ENCODE peak calls at places on chromosomes 16 and 17, in four cellular contexts. H is IMR-90, O is H1, Q is mesendoderm. G is an unnamed sample.

GRCh38 chr17:78573955-78574354 is 3.2 kb downstream of the DNAH17 start:
- DNase-seq in H (no peak), Q (no peak), O (no peak), G (no peak)

GRCh38 chr16:24685539-24686432 is 43.7 kb upstream of the TNRC6A start:
- DNase-seq in Q (peak), O (peak), H (peak), G (peak)

GRCh38 chr16:67471758-67472384 is 9.1 kb downstream of the ATP6V0D1 start:
- DNase-seq in Q (no peak), O (no peak), H (no peak), G (no peak)

GRCh38 chr17:57207396-57207795 is 48.9 kb upstream of the MSI2 start:
- DNase-seq in Q (no peak), H (no peak), O (no peak), G (no peak)

GRCh38 chr17:79459846-79460245 is 151.0 kb downstream of the RBFOX3 start:
- DNase-seq in O (no peak), H (no peak), Q (no peak), G (no peak)

GRCh38 chr17:13513039-13513405 is 88.7 kb downstream of the HS3ST3A1 start:
- DNase-seq in Q (no peak), H (peak), O (no peak), G (no peak)

GRCh38 chr17:67011527-67012175 is 32.7 kb upstream of the CACNG1 start:
- DNase-seq in Q (no peak), H (no peak), O (no peak), G (no peak)

GRCh38 chr17:80891096-80892018 is 100.3 kb upstream of the CHMP6 start:
- DNase-seq in H (peak), O (no peak), Q (no peak), G (no peak)

GRCh38 chr16:67525176-67525860 is 3.3 kb upstream of the RIPOR1 start:
- DNase-seq in Q (no peak), O (no peak), H (peak), G (no peak)

GRCh38 chr16:53960954-53961616 is 257.1 kb downstream of the FTO start:
- DNase-seq in O (no peak), Q (no peak), H (no peak), G (no peak)

GRCh38 chr16:11090947-11091785 is 146.8 kb downstream of the CLEC16A start:
- DNase-seq in Q (no peak), O (no peak), H (no peak), G (no peak)

GRCh38 chr17:6570731-6571465 is 14.5 kb upstream of the PITPNM3 start:
- DNase-seq in Q (no peak), O (peak), H (no peak), G (no peak)

GRCh38 chr17:47603830-47604229 is 45.9 kb upstream of the KPNB1 start:
- DNase-seq in O (no peak), Q (no peak), H (no peak), G (no peak)

GRCh38 chr17:62704381-62704971 is 77.0 kb downstream of the MRC2 start:
- DNase-seq in Q (peak), H (peak), O (peak), G (peak)

GRCh38 chr17:44002141-44002848 is 2.1 kb upstream of the NAGS start:
- DNase-seq in O (no peak), Q (no peak), H (peak), G (no peak)

GRCh38 chr16:27728691-27729090 is 178.7 kb downstream of the KATNIP start:
- DNase-seq in O (no peak), Q (no peak), H (no peak), G (no peak)

GRCh38 chr17:17200831-17201230 is 5.3 kb downstream of the PLD6 start:
- DNase-seq in H (peak), Q (no peak), O (no peak), G (no peak)

GRCh38 chr17:1553354-1554266 is 9.0 kb downstream of the PITPNA start:
- DNase-seq in H (no peak), Q (no peak), O (no peak), G (no peak)

GRCh38 chr16:21501869-21502667 is 97.3 kb upstream of the METTL9 start:
- DNase-seq in H (peak), O (peak), Q (peak), G (peak)

GRCh38 chr17:38903404-38903803 is 22.0 kb upstream of the LASP1NB start:
- DNase-seq in H (no peak), O (no peak), Q (no peak), G (no peak)
- H4K5ac ChIP-seq in H (no peak), O (no peak), Q (no peak), G (no peak)

GRCh38 chr16:65890203-65890602 is 476.3 kb upstream of the CDH5 start:
- DNase-seq in O (peak), H (no peak), Q (no peak), G (no peak)
- H4K5ac ChIP-seq in O (no peak), H (no peak), Q (no peak), G (no peak)

GRCh38 chr17:50799582-50799981 is 32.3 kb upstream of the ANKRD40CL start:
- DNase-seq in H (no peak), O (no peak), Q (peak), G (no peak)
- H4K5ac ChIP-seq in H (no peak), O (no peak), Q (no peak), G (no peak)

GRCh38 chr16:69114346-69114975 is 9.0 kb downstream of the HAS3 start:
- DNase-seq in Q (no peak), H (no peak), O (no peak), G (no peak)

GRCh38 chr16:69116911-69117310 is 11.5 kb downstream of the HAS3 start:
- DNase-seq in O (no peak), H (no peak), Q (no peak), G (no peak)

GRCh38 chr16:69113216-69113615 is 7.8 kb downstream of the HAS3 start:
- DNase-seq in H (no peak), Q (no peak), O (no peak), G (no peak)

GRCh38 chr16:69114976-69115355 is 9.5 kb downstream of the HAS3 start:
- DNase-seq in H (no peak), Q (no peak), O (no peak), G (no peak)

DNA sequence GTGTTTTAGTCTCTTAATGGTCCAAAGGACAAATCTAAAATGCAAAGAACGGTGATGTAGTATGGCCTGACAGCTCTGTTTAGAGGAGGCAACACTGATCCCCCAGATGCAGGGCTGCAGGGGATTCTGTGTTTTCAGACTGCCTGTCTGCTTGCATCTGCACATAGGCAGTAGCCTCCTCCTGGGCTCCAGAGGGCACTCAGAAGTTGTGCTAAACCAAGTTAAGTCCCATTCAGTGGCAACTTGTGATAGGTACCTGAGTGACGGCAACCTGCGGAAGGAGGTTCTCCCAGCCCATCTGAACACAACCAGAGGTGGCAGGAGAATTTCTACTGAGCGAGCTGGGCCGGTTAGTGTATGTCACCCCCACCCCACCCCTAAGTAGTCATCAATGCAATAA is 9.9 kb downstream of the HAS3 start:
- DNase-seq in O (no peak), Q (no peak), H (no peak), G (no peak)
- H4K5ac ChIP-seq in O (no peak), Q (no peak), H (no peak), G (no peak)

GRCh38 chr17:40373999-40374398 is 9.5 kb upstream of the GJD3 start:
- DNase-seq in O (no peak), Q (no peak), H (no peak), G (no peak)
- H4K5ac ChIP-seq in O (no peak), Q (no peak), H (no peak), G (no peak)

GRCh38 chr16:50316848-50317630 is 50.7 kb downstream of the ADCY7 start:
- DNase-seq in Q (no peak), O (no peak), H (no peak), G (no peak)
- H4K5ac ChIP-seq in Q (no peak), O (no peak), H (no peak), G (no peak)

GRCh38 chr17:68423251-68423650 is 34.0 kb downstream of the WIPI1 start:
- DNase-seq in Q (no peak), O (no peak), H (no peak), G (no peak)

GRCh38 chr17:68422821-68423220 is 34.5 kb downstream of the WIPI1 start:
- DNase-seq in H (no peak), Q (no peak), O (no peak), G (no peak)

GRCh38 chr17:68425979-68426378 is 31.3 kb downstream of the WIPI1 start:
- DNase-seq in O (no peak), H (no peak), Q (no peak), G (no peak)

GRCh38 chr17:68424861-68425260 is 32.4 kb downstream of the WIPI1 start:
- DNase-seq in O (peak), H (no peak), Q (peak), G (peak)

DNA sequence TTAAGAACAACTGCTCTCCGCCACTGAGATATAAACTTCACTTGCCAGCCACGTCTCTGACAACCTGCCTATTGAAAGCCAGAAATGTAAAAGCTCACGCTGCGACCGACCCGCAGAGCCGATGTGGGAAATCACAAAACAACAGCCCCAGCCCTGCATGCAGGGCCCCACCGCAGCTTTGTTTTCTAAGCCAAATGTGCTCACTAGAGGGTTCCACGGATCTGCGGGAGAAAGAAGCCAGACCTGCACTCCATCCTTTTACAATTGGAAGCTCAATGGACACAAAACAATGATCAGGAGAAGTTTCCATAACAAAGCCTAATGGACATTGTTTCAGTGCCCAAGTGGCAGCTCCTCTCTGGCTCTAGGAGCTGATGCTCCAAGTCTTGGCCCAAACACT is 33.1 kb downstream of the WIPI1 start:
- DNase-seq in H (no peak), O (no peak), Q (no peak), G (no peak)
- H4K5ac ChIP-seq in H (no peak), O (no peak), Q (no peak), G (no peak)

GRCh38 chr17:32488177-32488542 is 1.4 kb downstream of the CDK5R1 start:
- DNase-seq in H (no peak), O (no peak), Q (no peak), G (no peak)
- H4K5ac ChIP-seq in H (no peak), O (no peak), Q (no peak), G (no peak)